ENCODE peak calls at places on chromosome 1, in five cellular contexts. B, Y, I, E and D are unnamed samples.

GRCh38 chr1:210541680-210542358 is 213.1 kb downstream of the HHAT start:
- DNase-seq in E (no peak), Y (peak; percentile 37), I (peak; percentile 40), B (peak; percentile 35), D (no peak)

GRCh38 chr1:170290226-170290625 is 144.5 kb downstream of the NTMT2 start:
- DNase-seq in Y (no peak), E (no peak), B (no peak), I (no peak), D (no peak)

GRCh38 chr1:59453297-59453970 is 156.5 kb downstream of the FGGY start:
- DNase-seq in Y (no peak), I (no peak), E (no peak), B (no peak), D (no peak)

GRCh38 chr1:205356424-205357151 is at the start of gene KLHDC8A:
- DNase-seq in I (no peak), E (no peak), Y (no peak), B (no peak), D (no peak)

GRCh38 chr1:103284270-103284669 is 175.9 kb upstream of the COL11A1 start:
- DNase-seq in B (no peak), I (peak; percentile 2), Y (peak; percentile 75), E (no peak), D (no peak)

GRCh38 chr1:243483952-243484351 is 228.1 kb downstream of the SDCCAG8 start:
- DNase-seq in E (no peak), I (no peak), B (no peak), Y (no peak), D (no peak)

GRCh38 chr1:248807067-248807737 is 18.5 kb downstream of the SH3BP5L start:
- DNase-seq in E (peak; percentile 75), B (no peak), Y (peak; percentile 35), I (peak; percentile 32), D (peak; percentile 54)

GRCh38 chr1:77031101-77031662 is 163.9 kb downstream of the ST6GALNAC5 start:
- DNase-seq in Y (peak; percentile 54), E (no peak), B (no peak), I (peak; percentile 69), D (no peak)

GRCh38 chr1:221712198-221712684 is 29.6 kb downstream of the DUSP10 start:
- DNase-seq in I (peak; percentile 80), B (no peak), Y (peak; percentile 85), E (no peak), D (no peak)

GRCh38 chr1:244219149-244219548 is 168.1 kb downstream of the ZBTB18 start:
- DNase-seq in Y (no peak), E (no peak), B (no peak), I (no peak), D (no peak)

GRCh38 chr1:115544131-115544530 is 97.6 kb upstream of the VANGL1 start:
- DNase-seq in Y (no peak), I (no peak), E (no peak), B (no peak), D (no peak)

GRCh38 chr1:37588939-37589338 is 6.8 kb downstream of the GNL2 start:
- DNase-seq in B (no peak), E (no peak), I (no peak), Y (no peak), D (no peak)

GRCh38 chr1:223815865-223816264 is 29.9 kb downstream of the TP53BP2 start:
- DNase-seq in Y (no peak), I (peak; percentile 73), E (no peak), B (no peak), D (no peak)

GRCh38 chr1:201533836-201534235 is 5.1 kb upstream of the NAV1 start:
- DNase-seq in Y (no peak), B (no peak), I (no peak), E (no peak), D (no peak)

GRCh38 chr1:27659497-27660299 is 12.3 kb downstream of the IFI6 start:
- DNase-seq in I (peak; percentile 86), Y (peak; percentile 78), E (peak; percentile 95), B (no peak), D (peak; percentile 46)

GRCh38 chr1:107480548-107480947 is 339.7 kb downstream of the NTNG1 start:
- DNase-seq in I (no peak), Y (peak; percentile 5), B (no peak), E (peak; percentile 52), D (no peak)

GRCh38 chr1:246789454-246790339 is 65.5 kb downstream of the SCCPDH start:
- DNase-seq in B (no peak), I (no peak), E (no peak), Y (no peak), D (no peak)

GRCh38 chr1:16230744-16231143 is 6.2 kb downstream of the CPLANE2 start:
- DNase-seq in Y (no peak), I (no peak), E (no peak), B (no peak), D (no peak)

GRCh38 chr1:4965346-4965726 is 310.9 kb downstream of the AJAP1 start:
- DNase-seq in B (no peak), E (no peak), Y (no peak), I (no peak), D (no peak)

GRCh38 chr1:168466703-168467081 is 77.1 kb downstream of the XCL2 start:
- DNase-seq in B (no peak), Y (no peak), E (no peak), I (no peak), D (no peak)

GRCh38 chr1:3217887-3218679 is 149.1 kb downstream of the PRDM16 start:
- DNase-seq in Y (no peak), B (no peak), I (no peak), E (no peak), D (no peak)

GRCh38 chr1:32400876-32401631 is 6.8 kb upstream of the BSDC1 start:
- DNase-seq in B (peak; percentile 82), Y (peak; percentile 78), E (peak; percentile 93), I (peak; percentile 89), D (peak; percentile 71)

GRCh38 chr1:3060112-3060511 is 8.9 kb upstream of the PRDM16 start:
- DNase-seq in I (no peak), Y (no peak), B (no peak), E (no peak), D (no peak)

GRCh38 chr1:198199105-198199504 is 42.3 kb downstream of the NEK7 start:
- DNase-seq in Y (no peak), B (no peak), E (no peak), I (no peak), D (no peak)

GRCh38 chr1:175434268-175434860 is 241.8 kb upstream of the KIAA0040 start:
- DNase-seq in I (no peak), B (no peak), Y (no peak), E (no peak), D (no peak)

GRCh38 chr1:64891440-64891815 is 74.9 kb downstream of the JAK1 start:
- DNase-seq in Y (no peak), E (no peak), B (no peak), I (peak; percentile 30), D (peak; percentile 87)

GRCh38 chr1:6599141-6599975 is 3.3 kb downstream of the KLHL21 start:
- DNase-seq in E (peak; percentile 75), Y (no peak), I (no peak), B (no peak), D (no peak)

GRCh38 chr1:42689912-42690311 is 7.7 kb downstream of the YBX1 start:
- DNase-seq in I (no peak), Y (no peak), E (no peak), B (no peak), D (no peak)

GRCh38 chr1:231544943-231545592 is 16.6 kb downstream of the TSNAX start:
- DNase-seq in Y (no peak), E (no peak), I (no peak), B (no peak), D (peak; percentile 63)

GRCh38 chr1:217369996-217370551 is 260.8 kb downstream of the GPATCH2 start:
- DNase-seq in Y (no peak), B (no peak), I (no peak), E (no peak), D (no peak)

GRCh38 chr1:36161656-36162531 is 5.9 kb downstream of the MAP7D1 start:
- DNase-seq in Y (no peak), I (peak; percentile 49), E (peak; percentile 32), B (no peak), D (no peak)